ENCODE peak calls at places on chromosomes 13 and 19, in seven cellular contexts. R is fibroblast of lung, Y is IMR-90, Z is sigmoid colon, K is uterus, F is mammary epithelial cell, U is tibial nerve. P is an unnamed sample. For H3K4me1, the result is how much of the 10 kb centered on the place peaks cover.

GRCh38 chr19:1767464-1767933 is 14.2 kb downstream of the ONECUT3 start:
- DNase-seq in U (peak), Y (no peak), K (no peak), R (no peak), F (no peak), Z (no peak), P (peak)

GRCh38 chr13:45242070-45242469 is 41.2 kb upstream of the KCTD4 start:
- DNase-seq in Y (peak), Z (no peak), R (peak), F (peak), K (no peak), U (no peak), P (no peak)

GRCh38 chr19:35790981-35791813 is 15.8 kb downstream of the ARHGAP33 start:
- DNase-seq in K (no peak), Y (no peak), R (no peak), Z (peak), F (no peak), U (no peak), P (no peak)

GRCh38 chr13:35978607-35979316 is 152.4 kb downstream of the DCLK1 start:
- DNase-seq in F (peak), K (peak), U (peak), Y (peak), R (peak), Z (no peak), P (no peak)

GRCh38 chr19:41969196-41969595 is 10.1 kb upstream of the RABAC1 start:
- DNase-seq in K (no peak), R (no peak), U (no peak), Z (no peak), Y (no peak), F (no peak), P (no peak)

GRCh38 chr19:41420101-41420880 is 6.9 kb downstream of the B3GNT8 start:
- DNase-seq in U (no peak), F (no peak), K (no peak), Y (no peak), R (no peak), Z (no peak), P (no peak)

GRCh38 chr13:52954838-52955237 is 73.8 kb upstream of the OLFM4 start:
- DNase-seq in Z (no peak), K (no peak), Y (no peak), R (no peak), U (no peak), F (no peak), P (no peak)

GRCh38 chr19:1355974-1356865 is 27.5 kb upstream of the NDUFS7 start:
- DNase-seq in Z (no peak), R (peak), Y (peak), U (no peak), K (peak), F (no peak), P (no peak)

GRCh38 chr19:49469828-49470614 is 4.0 kb upstream of the FLT3LG start:
- DNase-seq in Z (no peak), F (no peak), Y (peak), K (no peak), R (no peak), U (no peak), P (peak)

GRCh38 chr13:27406178-27406939 is 18.1 kb upstream of the GTF3A start:
- DNase-seq in U (peak), R (peak), F (peak), Z (no peak), Y (peak), K (no peak), P (peak)

GRCh38 chr13:51761638-51762350 is 42.2 kb downstream of the DHRS12 start:
- DNase-seq in K (no peak), F (no peak), Z (no peak), U (no peak), Y (peak), R (no peak), P (no peak)

GRCh38 chr13:110869231-110869804 is 45.6 kb downstream of the ANKRD10 start:
- DNase-seq in F (no peak), R (no peak), K (peak), Z (peak), U (no peak), Y (no peak), P (no peak)

GRCh38 chr13:74062933-74063332 is 71.3 kb downstream of the KLF12 start:
- DNase-seq in Z (peak), U (peak), F (no peak), Y (peak), K (peak), R (peak), P (no peak)

GRCh38 chr13:94494021-94494420 is 14.5 kb upstream of the DCT start:
- DNase-seq in K (no peak), Z (no peak), U (no peak), Y (no peak), F (no peak), R (no peak), P (no peak)

GRCh38 chr13:103952183-103952582 is 886.0 kb upstream of the SLC10A2 start:
- DNase-seq in R (no peak), Z (no peak), F (no peak), U (no peak), Y (no peak), K (no peak), P (no peak)

GRCh38 chr13:36131931-36132297 is 732 bp upstream of the DCLK1 start:
- DNase-seq in U (peak), Y (no peak), R (peak), Z (peak), F (no peak), K (peak), P (no peak)

GRCh38 chr13:64311112-64311511 is 2895.5 kb upstream of the PCDH20 start:
- DNase-seq in U (no peak), Z (no peak), R (no peak), K (no peak), Y (no peak), F (no peak), P (no peak)

GRCh38 chr13:29483211-29483610 is 112.3 kb downstream of the SLC7A1 start:
- DNase-seq in F (no peak), U (no peak), Y (no peak), Z (no peak), R (no peak), K (no peak), P (no peak)

GRCh38 chr13:55728229-55728628 is 1412.5 kb upstream of the PRR20A start:
- DNase-seq in F (no peak), Z (no peak), U (no peak), R (no peak), Y (no peak), K (no peak), P (no peak)

GRCh38 chr19:32041681-32042292 is 303.6 kb upstream of the ZNF507 start:
- DNase-seq in Y (peak), R (peak), F (peak), U (no peak), K (peak), Z (no peak), P (no peak)

GRCh38 chr19:4337906-4338440 is 654 bp downstream of the STAP2 start:
- DNase-seq in F (peak), U (no peak), Z (no peak), R (no peak), K (no peak), Y (no peak), P (no peak)

GRCh38 chr19:57559008-57559403 is 657 bp downstream of the ZNF550 start:
- DNase-seq in F (peak), Z (no peak), U (no peak), R (no peak), K (no peak), Y (no peak), P (no peak)

GRCh38 chr19:42095814-42096230 is 19.9 kb downstream of the ZNF574 start:
- DNase-seq in K (no peak), Y (no peak), R (no peak), U (no peak), Z (no peak), F (no peak), P (no peak)

GRCh38 chr13:40251343-40252032 is 415.0 kb downstream of the FOXO1 start:
- DNase-seq in Z (no peak), F (peak), R (peak), U (no peak), K (no peak), Y (no peak), P (no peak)

GRCh38 chr19:41595258-41595889 is 19.4 kb downstream of the CEACAM21 start:
- DNase-seq in R (peak), U (peak), F (peak), Z (no peak), K (no peak), Y (peak), P (peak)

GRCh38 chr13:106139407-106139806 is 396.1 kb downstream of the EFNB2 start:
- DNase-seq in R (peak), Y (peak), U (no peak), F (no peak), Z (no peak), K (no peak), P (no peak)

GRCh38 chr19:10452726-10453620 is 32.6 kb downstream of the PDE4A start:
- DNase-seq in F (no peak), Y (no peak), U (no peak), Z (no peak), K (no peak), R (no peak), P (no peak)

GRCh38 chr19:17936379-17936778 is 3.6 kb downstream of the CCDC124 start:
- DNase-seq in U (no peak), Z (no peak), R (no peak), F (no peak), K (no peak), Y (no peak), P (no peak)

GRCh38 chr13:40390290-40391008 is 276.0 kb downstream of the FOXO1 start:
- DNase-seq in U (no peak), Y (no peak), Z (no peak), F (no peak), R (no peak), K (no peak), P (no peak)

GRCh38 chr13:112434032-112434431 is 57.9 kb downstream of the SPACA7 start:
- DNase-seq in R (no peak), F (no peak), Y (no peak), U (no peak), Z (no peak), K (no peak), P (no peak)

DNA sequence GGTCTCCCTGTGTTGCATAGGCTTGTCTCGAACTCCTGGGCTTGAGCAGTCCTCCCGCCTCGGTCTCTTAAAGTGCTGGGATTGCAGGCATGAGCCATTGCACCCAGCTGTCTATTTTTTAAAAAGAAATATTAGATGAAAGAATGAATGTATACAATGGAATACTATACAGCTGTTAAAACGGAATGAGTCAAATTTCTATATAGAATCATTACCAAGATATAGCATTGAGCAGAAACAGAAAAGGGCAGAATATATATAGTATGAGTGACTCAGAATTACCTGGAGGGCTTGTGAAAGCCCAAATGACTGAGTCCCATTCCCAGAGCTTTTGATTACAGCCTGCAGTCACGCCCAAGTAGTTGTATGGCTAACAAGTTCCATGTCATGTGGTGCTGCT is 4.4 kb downstream of the DACT3 start:
- DNase-seq in Z (no peak), F (no peak), R (no peak), Y (no peak), U (no peak), K (no peak), P (no peak)
- H3K27ac ChIP-seq in Z (peak), F (no peak), R (no peak), Y (no peak), U (no peak), K (no peak), P (no peak)

GRCh38 chr13:113613789-113614379 is 29.3 kb downstream of the TFDP1 start:
- DNase-seq in R (no peak), F (no peak), Y (no peak), U (no peak), K (no peak), Z (no peak), P (no peak)
- H3K4me1 ChIP-seq in R (under half), F (under half), Y (under half), U (under half), K (under half), Z (under half), P (under half)

DNA sequence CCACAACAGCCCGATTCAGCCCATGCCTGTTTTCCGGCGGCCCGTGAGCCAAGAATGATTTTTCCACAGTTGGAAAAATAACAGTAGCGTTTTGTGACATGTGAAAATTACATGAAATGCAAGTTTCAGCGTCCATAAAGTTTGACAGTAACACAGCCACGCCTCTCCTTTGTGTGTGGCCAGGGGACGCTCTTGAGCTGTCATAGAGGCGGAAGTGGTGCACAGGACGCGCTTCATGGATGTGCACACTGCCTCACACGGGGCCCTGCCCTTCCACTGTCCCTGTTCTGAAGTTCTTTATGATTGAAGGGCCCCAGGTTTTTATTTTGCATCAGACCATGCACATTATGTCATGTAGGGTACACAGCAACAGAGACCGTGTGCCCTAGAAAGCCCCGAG is 12.4 kb upstream of the ELAVL1 start:
- DNase-seq in U (no peak), Z (no peak), F (no peak), R (no peak), K (no peak), Y (no peak), P (peak)
- TF ChIP-seq CTCF in U (no peak), Z (no peak), F (no peak), R (no peak), K (no peak), Y (no peak), P (no peak)

DNA sequence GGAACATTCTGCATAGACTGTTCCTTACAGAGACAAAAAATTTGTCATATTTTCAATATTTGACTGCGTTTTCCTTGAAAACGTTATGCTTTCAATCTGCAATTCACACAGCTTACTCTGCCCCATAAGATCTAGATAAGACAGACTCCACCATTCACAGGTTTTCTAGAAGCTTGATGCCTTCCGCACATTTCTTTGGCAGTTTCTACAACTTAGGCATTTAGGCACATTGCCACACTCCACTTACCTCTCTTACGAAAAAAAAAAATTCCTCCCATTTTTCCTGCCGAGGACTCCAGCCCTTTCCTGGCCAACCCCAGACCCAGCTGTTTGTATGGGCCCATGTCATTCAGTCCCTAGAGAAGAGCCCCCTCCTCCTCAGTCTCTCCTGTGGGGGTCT is 11.2 kb downstream of the ATP12A start:
- DNase-seq in R (no peak), U (no peak), Y (no peak), Z (no peak), K (no peak), F (no peak), P (no peak)
- H3K27ac ChIP-seq in R (no peak), U (no peak), Y (no peak), Z (no peak), K (no peak), F (no peak), P (no peak)

P was measured in CD8-positive, alpha-beta T cell.